ENCODE peak calls at places on chromosomes 3 and 15, in eight cellular contexts. C, Y, G, Z, P, R, S and Q are unnamed samples. For H3K4me1, the result is how much of the 10 kb centered on the place peaks cover.

GRCh38 chr15:100694381-100695012 is 92.1 kb downstream of the ASB7 start:
- DNase-seq in Y (no peak), R (no peak), S (no peak), C (peak), P (no peak), G (peak), Z (no peak), Q (peak)

GRCh38 chr3:126111566-126112475 is 27.9 kb upstream of the SLC41A3 start:
- DNase-seq in Y (no peak), R (no peak), P (peak), S (no peak), Z (peak), G (peak), C (no peak), Q (no peak)

GRCh38 chr3:177256991-177257390 is 59.7 kb upstream of the TBL1XR1 start:
- DNase-seq in R (no peak), P (no peak), C (peak), Y (no peak), Z (no peak), G (no peak), S (no peak), Q (no peak)

GRCh38 chr3:116836286-116836685 is 126.7 kb downstream of the TUSC7 start:
- DNase-seq in P (no peak), R (no peak), G (no peak), C (no peak), S (no peak), Z (no peak), Y (no peak), Q (peak)

GRCh38 chr3:193732391-193732790 is 139.4 kb downstream of the OPA1 start:
- DNase-seq in R (peak), G (peak), Z (no peak), P (no peak), C (peak), S (no peak), Y (no peak), Q (no peak)

GRCh38 chr3:135779590-135780235 is 185.8 kb upstream of the PPP2R3A start:
- DNase-seq in G (no peak), R (no peak), C (no peak), S (no peak), Y (no peak), P (no peak), Z (no peak), Q (no peak)

GRCh38 chr15:71730277-71731144 is 79.8 kb upstream of the NR2E3 start:
- DNase-seq in R (peak), S (peak), Z (peak), P (peak), C (peak), Y (peak), G (peak), Q (peak)

GRCh38 chr15:69653846-69654245 is 201.2 kb downstream of the RPLP1 start:
- DNase-seq in Y (no peak), Z (no peak), C (no peak), G (no peak), R (no peak), P (no peak), S (no peak), Q (no peak)

GRCh38 chr15:81548350-81549116 is 174.5 kb upstream of the TMC3 start:
- DNase-seq in G (no peak), S (no peak), R (no peak), Y (no peak), C (peak), P (no peak), Z (no peak), Q (no peak)

GRCh38 chr3:170690133-170690981 is 104.5 kb upstream of the SLC7A14 start:
- DNase-seq in R (peak), Y (peak), Z (peak), P (peak), S (peak), C (peak), G (peak), Q (no peak)

GRCh38 chr15:98860647-98861041 is 146.9 kb downstream of the PGPEP1L start:
- DNase-seq in Z (no peak), S (no peak), C (no peak), Y (no peak), R (no peak), G (no peak), P (no peak), Q (no peak)
- H3K4me1 ChIP-seq in Z (under half), S (under half), C (under half), Y (half or more), R (half or more), G (under half), P (half or more), Q (under half)

GRCh38 chr3:179286331-179286730 is 35.4 kb upstream of the KCNMB3 start:
- DNase-seq in R (no peak), Y (no peak), G (no peak), C (no peak), S (no peak), P (no peak), Z (no peak), Q (no peak)
- H3K4me1 ChIP-seq in R (under half), Y (under half), G (under half), C (under half), S (under half), P (under half), Z (under half), Q (under half)

DNA sequence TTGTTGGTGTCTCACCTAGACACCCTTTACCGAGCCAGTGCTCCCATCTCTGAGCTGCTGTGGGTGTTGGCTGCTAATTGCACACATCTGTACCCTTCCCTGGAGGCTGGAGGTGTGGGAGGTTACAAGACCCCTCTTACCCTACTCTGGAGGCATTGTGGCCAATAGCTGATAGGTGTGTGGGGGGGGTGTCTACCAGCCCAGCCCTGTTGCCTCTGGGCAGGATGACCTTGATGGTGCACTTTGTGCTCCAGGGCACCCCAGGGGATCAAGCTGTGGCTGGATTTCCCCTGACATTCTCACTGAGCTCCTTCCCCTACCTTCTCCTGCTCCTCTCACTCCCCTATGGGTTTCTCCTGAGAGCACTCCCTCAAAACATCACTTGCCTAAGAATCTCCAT is 104.7 kb upstream of the ADPGK start:
- DNase-seq in G (no peak), Z (no peak), S (no peak), R (no peak), Y (no peak), C (no peak), P (no peak), Q (no peak)
- H3K4me1 ChIP-seq in G (under half), Z (under half), S (under half), R (under half), Y (under half), C (under half), P (under half), Q (under half)

GRCh38 chr15:91853501-91853967 is at the start of gene SLCO3A1:
- DNase-seq in C (peak), P (peak), Z (peak), G (peak), Y (peak), R (peak), S (peak), Q (peak)

GRCh38 chr15:91855241-91855640 is 1.7 kb downstream of the SLCO3A1 start:
- DNase-seq in C (no peak), S (no peak), R (no peak), Z (no peak), Y (no peak), G (no peak), P (no peak), Q (no peak)

GRCh38 chr15:91855684-91856553 is 2.4 kb downstream of the SLCO3A1 start:
- DNase-seq in P (no peak), S (peak), C (no peak), Y (no peak), Z (peak), R (peak), G (no peak), Q (no peak)

GRCh38 chr15:91853968-91854943 is 748 bp downstream of the SLCO3A1 start:
- DNase-seq in Y (peak), S (peak), G (peak), Z (peak), R (peak), C (peak), P (peak), Q (no peak)

DNA sequence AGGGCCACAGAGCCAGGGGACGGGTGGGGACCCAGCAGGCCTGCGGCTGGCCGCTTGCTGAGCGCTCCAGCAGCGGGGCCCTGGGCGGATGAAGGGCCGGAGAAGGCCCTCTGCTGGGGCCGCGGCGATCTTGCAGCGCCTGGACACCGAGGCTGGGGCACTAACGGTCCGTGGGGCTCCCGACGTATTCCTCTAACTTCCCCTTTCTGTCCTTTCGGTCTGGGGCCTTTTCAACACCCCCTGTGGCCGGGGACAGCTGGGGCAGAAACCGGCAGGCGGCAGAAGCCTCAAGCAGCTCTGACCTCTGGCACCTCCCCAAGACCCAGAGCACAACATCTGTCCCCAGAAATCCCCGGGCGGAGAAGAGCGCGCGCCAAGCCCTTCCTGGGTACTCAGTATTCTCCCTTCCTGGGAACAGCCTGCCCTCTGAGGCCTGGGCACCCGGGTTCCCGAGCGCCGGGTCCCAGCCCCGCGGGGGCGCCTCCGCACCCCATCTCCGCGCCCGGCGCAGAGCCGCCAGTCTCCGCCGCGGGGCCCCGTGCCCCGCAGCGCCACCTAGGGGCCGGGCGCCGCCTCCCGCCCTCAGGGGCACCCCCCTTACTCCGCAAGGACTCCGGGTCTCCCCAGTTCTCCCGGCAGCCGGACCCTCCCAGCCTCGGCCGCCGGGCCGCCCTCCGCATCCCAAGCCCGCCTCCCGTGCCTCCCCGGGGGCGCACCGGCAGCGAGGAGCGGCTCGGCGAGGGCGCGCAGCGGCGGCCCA is 587 bp upstream of the SLCO3A1 start:
- DNase-seq in G (peak), S (peak), Y (peak), C (peak), R (peak), Z (peak), P (peak), Q (peak)
- H3K4me1 ChIP-seq in G (under half), S (under half), Y (half or more), C (under half), R (under half), Z (under half), P (under half), Q (under half)

DNA sequence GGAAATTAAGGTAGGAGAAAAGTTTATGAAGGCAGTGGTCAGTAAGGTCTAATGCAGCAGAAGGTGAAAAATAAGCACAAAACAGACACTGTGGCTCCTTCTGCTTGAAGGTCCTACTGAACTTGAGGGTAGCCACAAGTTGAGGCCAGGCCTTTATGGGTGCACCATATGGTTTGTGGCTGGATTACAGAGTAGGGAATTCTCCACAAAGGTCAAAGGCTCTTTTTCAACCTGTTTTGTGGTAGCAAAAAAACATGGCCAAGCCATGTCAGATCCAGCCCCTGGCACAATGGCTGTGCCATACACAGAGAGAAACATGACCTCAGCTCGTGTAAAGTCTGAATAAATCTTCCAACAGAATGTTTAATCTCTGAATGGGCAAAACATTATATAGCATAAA is 214.0 kb downstream of the SATB1 start:
- DNase-seq in P (no peak), Y (no peak), S (no peak), R (no peak), G (no peak), Z (no peak), C (no peak), Q (no peak)
- H3K4me1 ChIP-seq in P (under half), Y (under half), S (under half), R (under half), G (under half), Z (under half), C (under half), Q (under half)